ENCODE peak calls at places on chromosomes 7 and 10, in seven cellular contexts. B is RPMI8226; Z is NCI-H345; U is activated CD8-positive, alpha-beta T cell treated with anti-CD3 and anti-CD28 coated beads for 36 hours; L is fibroblast of the aortic adventitia; C is breast epithelium; E is naive thymus-derived CD8-positive, alpha-beta T cell. H is an unnamed sample.

GRCh38 chr10:56346845-56347415 is 14.1 kb downstream of the ZWINT start:
- DNase-seq in B (no peak), Z (no peak), U (no peak), L (no peak), C (no peak), E (no peak), H (no peak)

GRCh38 chr7:1080251-1080917 is 7.5 kb upstream of the GPER1 start:
- DNase-seq in B (no peak), Z (no peak), U (no peak), L (no peak), C (no peak), E (no peak), H (no peak)

GRCh38 chr10:35574924-35575352 is 30.2 kb upstream of the GJD4 start:
- DNase-seq in B (no peak), Z (no peak), U (no peak), L (peak), C (no peak), E (no peak), H (no peak)

GRCh38 chr10:93121311-93121710 is 47.6 kb downstream of the CYP26A1 start:
- DNase-seq in B (no peak), Z (no peak), U (no peak), L (no peak), C (no peak), E (no peak), H (no peak)

GRCh38 chr10:125886914-125887512 is 5.9 kb upstream of the DHX32 start:
- DNase-seq in B (no peak), Z (no peak), U (no peak), L (no peak), C (no peak), E (no peak), H (no peak)

GRCh38 chr10:2631557-2631956 is 435.8 kb upstream of the PFKP start:
- DNase-seq in B (no peak), Z (no peak), U (no peak), L (no peak), C (no peak), E (no peak), H (no peak)

GRCh38 chr10:49115015-49115795 is at the start of gene VSTM4:
- DNase-seq in B (peak), Z (peak), U (no peak), L (peak), C (no peak), E (no peak), H (peak)

GRCh38 chr7:24741691-24742639 is 15.3 kb downstream of the GSDME start:
- DNase-seq in B (no peak), Z (no peak), U (no peak), L (peak), C (no peak), E (no peak), H (no peak)

GRCh38 chr10:63915240-63915639 is 394.0 kb downstream of the REEP3 start:
- DNase-seq in B (no peak), Z (no peak), U (no peak), L (no peak), C (no peak), E (no peak), H (no peak)

GRCh38 chr7:39130740-39131538 is 153.2 kb downstream of the POU6F2 start:
- DNase-seq in B (no peak), Z (peak), U (no peak), L (no peak), C (no peak), E (no peak), H (no peak)

GRCh38 chr10:89082086-89082485 is 91.5 kb downstream of the FAS start:
- DNase-seq in B (no peak), Z (no peak), U (no peak), L (no peak), C (no peak), E (no peak), H (no peak)

GRCh38 chr7:2437136-2437535 is 33.7 kb downstream of the CHST12 start:
- DNase-seq in B (no peak), Z (no peak), U (no peak), L (no peak), C (no peak), E (no peak), H (no peak)

GRCh38 chr7:74280985-74281384 is 8.2 kb upstream of the CLIP2 start:
- DNase-seq in B (no peak), Z (no peak), U (no peak), L (no peak), C (no peak), E (no peak), H (no peak)

GRCh38 chr7:18212788-18213187 is 185.1 kb upstream of the PRPS1L1 start:
- DNase-seq in B (peak), Z (no peak), U (no peak), L (peak), C (no peak), E (no peak), H (no peak)

GRCh38 chr7:77393261-77393660 is 22.9 kb downstream of the GSAP start:
- DNase-seq in B (no peak), Z (no peak), U (peak), L (no peak), C (no peak), E (no peak), H (no peak)

GRCh38 chr10:19658131-19658530 is 158.1 kb upstream of the PLXDC2 start:
- DNase-seq in B (no peak), Z (no peak), U (no peak), L (peak), C (no peak), E (no peak), H (no peak)

GRCh38 chr7:92768501-92769360 is 67.6 kb downstream of the CDK6 start:
- DNase-seq in B (no peak), Z (no peak), U (peak), L (peak), C (no peak), E (no peak), H (peak)

GRCh38 chr7:73715648-73716317 is 3.7 kb downstream of the STX1A start:
- DNase-seq in B (no peak), Z (peak), U (peak), L (peak), C (no peak), E (no peak), H (peak)

GRCh38 chr10:86403183-86403797 is 36.7 kb upstream of the GRID1 start:
- DNase-seq in B (no peak), Z (no peak), U (no peak), L (no peak), C (no peak), E (no peak), H (no peak)

GRCh38 chr7:17130281-17131059 is 168.0 kb upstream of the AHR start:
- DNase-seq in B (no peak), Z (peak), U (no peak), L (peak), C (no peak), E (no peak), H (peak)

GRCh38 chr10:108360187-108360586 is 1195.7 kb upstream of the SORCS1 start:
- DNase-seq in B (no peak), Z (no peak), U (no peak), L (peak), C (no peak), E (no peak), H (peak)

GRCh38 chr7:81062747-81063146 is 143.9 kb upstream of the SEMA3C start:
- DNase-seq in B (no peak), Z (no peak), U (no peak), L (no peak), C (no peak), E (no peak), H (no peak)

GRCh38 chr7:117755136-117755535 is 118.1 kb downstream of the CTTNBP2 start:
- DNase-seq in B (no peak), Z (no peak), U (no peak), L (no peak), C (no peak), E (no peak), H (no peak)

GRCh38 chr10:110356628-110357245 is 52.0 kb upstream of the SMNDC1 start:
- DNase-seq in B (peak), Z (no peak), U (peak), L (peak), C (peak), E (no peak), H (no peak)

GRCh38 chr7:40694041-40694809 is 559.4 kb downstream of the SUGCT start:
- DNase-seq in B (peak), Z (no peak), U (no peak), L (peak), C (no peak), E (no peak), H (no peak)